ENCODE peak calls at places on chromosomes 2 and 18, in eight cellular contexts. One of them, this sample, is unnamed.

GRCh38 chr18:14935210-14935609 is 187.2 kb downstream of the ANKRD30B start:
- DNase-seq in Panc1: no peak
- DNase-seq in lower leg skin: no peak
- DNase-seq in choroid plexus epithelial cell: no peak
- DNase-seq in body of pancreas: no peak
- DNase-seq in RWPE1: no peak
- DNase-seq in spleen: no peak
- DNase-seq in AG04450: no peak
- DNase-seq in this sample: no peak

GRCh38 chr2:46422717-46423394 is 56.5 kb upstream of the TMEM247 start:
- DNase-seq in Panc1: no peak
- DNase-seq in lower leg skin: no peak
- DNase-seq in choroid plexus epithelial cell: no peak
- DNase-seq in body of pancreas: no peak
- DNase-seq in RWPE1: no peak
- DNase-seq in spleen: no peak
- DNase-seq in AG04450: no peak
- DNase-seq in this sample: no peak

GRCh38 chr2:8729939-8730338 is 48.1 kb downstream of the ID2 start:
- DNase-seq in Panc1: no peak
- DNase-seq in lower leg skin: no peak
- DNase-seq in choroid plexus epithelial cell: no peak
- DNase-seq in body of pancreas: no peak
- DNase-seq in RWPE1: no peak
- DNase-seq in spleen: no peak
- DNase-seq in AG04450: no peak
- DNase-seq in this sample: peak

GRCh38 chr2:241408849-241409248 is 52.8 kb downstream of the FARP2 start:
- DNase-seq in Panc1: no peak
- DNase-seq in lower leg skin: no peak
- DNase-seq in choroid plexus epithelial cell: no peak
- DNase-seq in body of pancreas: no peak
- DNase-seq in RWPE1: no peak
- DNase-seq in spleen: no peak
- DNase-seq in AG04450: no peak
- DNase-seq in this sample: no peak

GRCh38 chr2:241561811-241562210 is 3.3 kb downstream of the BOK start:
- DNase-seq in Panc1: no peak
- DNase-seq in lower leg skin: peak
- DNase-seq in choroid plexus epithelial cell: peak
- DNase-seq in body of pancreas: peak
- DNase-seq in RWPE1: peak
- DNase-seq in spleen: peak
- DNase-seq in AG04450: no peak
- DNase-seq in this sample: peak

GRCh38 chr2:229718057-229718456 is 3.7 kb upstream of the DNER start:
- DNase-seq in Panc1: no peak
- DNase-seq in lower leg skin: no peak
- DNase-seq in choroid plexus epithelial cell: no peak
- DNase-seq in body of pancreas: no peak
- DNase-seq in RWPE1: no peak
- DNase-seq in spleen: no peak
- DNase-seq in AG04450: no peak
- DNase-seq in this sample: no peak

GRCh38 chr18:46331316-46331715 is 227.1 kb downstream of the HAUS1 start:
- DNase-seq in Panc1: no peak
- DNase-seq in lower leg skin: no peak
- DNase-seq in choroid plexus epithelial cell: no peak
- DNase-seq in body of pancreas: no peak
- DNase-seq in RWPE1: no peak
- DNase-seq in spleen: no peak
- DNase-seq in AG04450: no peak
- DNase-seq in this sample: no peak

GRCh38 chr18:21444465-21445023 is 156.0 kb downstream of the ESCO1 start:
- DNase-seq in Panc1: peak
- DNase-seq in lower leg skin: no peak
- DNase-seq in choroid plexus epithelial cell: peak
- DNase-seq in body of pancreas: peak
- DNase-seq in RWPE1: peak
- DNase-seq in spleen: no peak
- DNase-seq in AG04450: peak
- DNase-seq in this sample: peak

GRCh38 chr2:70471129-70471528 is 82.5 kb downstream of the TGFA start:
- DNase-seq in Panc1: no peak
- DNase-seq in lower leg skin: no peak
- DNase-seq in choroid plexus epithelial cell: no peak
- DNase-seq in body of pancreas: no peak
- DNase-seq in RWPE1: no peak
- DNase-seq in spleen: no peak
- DNase-seq in AG04450: no peak
- DNase-seq in this sample: no peak

GRCh38 chr2:4673025-4673489 is 969.7 kb downstream of the DCDC2C start:
- DNase-seq in Panc1: peak
- DNase-seq in lower leg skin: no peak
- DNase-seq in choroid plexus epithelial cell: no peak
- DNase-seq in body of pancreas: no peak
- DNase-seq in RWPE1: no peak
- DNase-seq in spleen: no peak
- DNase-seq in AG04450: no peak
- DNase-seq in this sample: no peak

GRCh38 chr2:129087133-129087813 is 768.6 kb upstream of the HS6ST1 start:
- DNase-seq in Panc1: no peak
- DNase-seq in lower leg skin: peak
- DNase-seq in choroid plexus epithelial cell: peak
- DNase-seq in body of pancreas: no peak
- DNase-seq in RWPE1: peak
- DNase-seq in spleen: no peak
- DNase-seq in AG04450: no peak
- DNase-seq in this sample: no peak

GRCh38 chr2:10341193-10341592 is 38.5 kb downstream of the HPCAL1 start:
- DNase-seq in Panc1: no peak
- DNase-seq in lower leg skin: no peak
- DNase-seq in choroid plexus epithelial cell: no peak
- DNase-seq in body of pancreas: no peak
- DNase-seq in RWPE1: no peak
- DNase-seq in spleen: peak
- DNase-seq in AG04450: no peak
- DNase-seq in this sample: no peak
- TF ChIP-seq CTCF in Panc1: no peak
- TF ChIP-seq CTCF in lower leg skin: no peak
- TF ChIP-seq CTCF in choroid plexus epithelial cell: no peak
- TF ChIP-seq CTCF in body of pancreas: no peak
- TF ChIP-seq CTCF in RWPE1: no peak
- TF ChIP-seq CTCF in spleen: no peak
- TF ChIP-seq CTCF in AG04450: no peak
- TF ChIP-seq CTCF in this sample: no peak

GRCh38 chr2:127305985-127306585 is 12.1 kb upstream of the ERCC3 start:
- DNase-seq in Panc1: no peak
- DNase-seq in lower leg skin: no peak
- DNase-seq in choroid plexus epithelial cell: peak
- DNase-seq in body of pancreas: no peak
- DNase-seq in RWPE1: no peak
- DNase-seq in spleen: no peak
- DNase-seq in AG04450: no peak
- DNase-seq in this sample: no peak
- TF ChIP-seq CTCF in Panc1: no peak
- TF ChIP-seq CTCF in lower leg skin: no peak
- TF ChIP-seq CTCF in choroid plexus epithelial cell: no peak
- TF ChIP-seq CTCF in body of pancreas: no peak
- TF ChIP-seq CTCF in RWPE1: no peak
- TF ChIP-seq CTCF in spleen: no peak
- TF ChIP-seq CTCF in AG04450: no peak
- TF ChIP-seq CTCF in this sample: no peak

GRCh38 chr2:175396696-175397095 is 215.2 kb upstream of the ATP5MC3 start:
- DNase-seq in Panc1: no peak
- DNase-seq in lower leg skin: no peak
- DNase-seq in choroid plexus epithelial cell: no peak
- DNase-seq in body of pancreas: no peak
- DNase-seq in RWPE1: no peak
- DNase-seq in spleen: no peak
- DNase-seq in AG04450: no peak
- DNase-seq in this sample: no peak
- TF ChIP-seq CTCF in Panc1: no peak
- TF ChIP-seq CTCF in lower leg skin: no peak
- TF ChIP-seq CTCF in choroid plexus epithelial cell: no peak
- TF ChIP-seq CTCF in body of pancreas: no peak
- TF ChIP-seq CTCF in RWPE1: no peak
- TF ChIP-seq CTCF in spleen: no peak
- TF ChIP-seq CTCF in AG04450: no peak
- TF ChIP-seq CTCF in this sample: no peak

GRCh38 chr2:86492057-86492456 is 50.9 kb downstream of the KDM3A start:
- DNase-seq in Panc1: no peak
- DNase-seq in lower leg skin: no peak
- DNase-seq in choroid plexus epithelial cell: no peak
- DNase-seq in body of pancreas: no peak
- DNase-seq in RWPE1: no peak
- DNase-seq in spleen: no peak
- DNase-seq in AG04450: no peak
- DNase-seq in this sample: no peak
- TF ChIP-seq CTCF in Panc1: no peak
- TF ChIP-seq CTCF in lower leg skin: no peak
- TF ChIP-seq CTCF in choroid plexus epithelial cell: no peak
- TF ChIP-seq CTCF in body of pancreas: no peak
- TF ChIP-seq CTCF in RWPE1: no peak
- TF ChIP-seq CTCF in spleen: no peak
- TF ChIP-seq CTCF in AG04450: no peak
- TF ChIP-seq CTCF in this sample: no peak

GRCh38 chr2:135819211-135819610 is 17.8 kb downstream of the LCT start:
- DNase-seq in Panc1: no peak
- DNase-seq in lower leg skin: no peak
- DNase-seq in choroid plexus epithelial cell: peak
- DNase-seq in body of pancreas: no peak
- DNase-seq in RWPE1: peak
- DNase-seq in spleen: no peak
- DNase-seq in AG04450: no peak
- DNase-seq in this sample: peak
- TF ChIP-seq CTCF in Panc1: peak
- TF ChIP-seq CTCF in lower leg skin: no peak
- TF ChIP-seq CTCF in choroid plexus epithelial cell: peak
- TF ChIP-seq CTCF in body of pancreas: no peak
- TF ChIP-seq CTCF in RWPE1: no peak
- TF ChIP-seq CTCF in spleen: no peak
- TF ChIP-seq CTCF in AG04450: peak
- TF ChIP-seq CTCF in this sample: peak

GRCh38 chr2:118150294-118150693 is 62.0 kb downstream of the INSIG2 start:
- DNase-seq in Panc1: no peak
- DNase-seq in lower leg skin: no peak
- DNase-seq in choroid plexus epithelial cell: no peak
- DNase-seq in body of pancreas: no peak
- DNase-seq in RWPE1: no peak
- DNase-seq in spleen: no peak
- DNase-seq in AG04450: no peak
- DNase-seq in this sample: no peak
- TF ChIP-seq CTCF in Panc1: no peak
- TF ChIP-seq CTCF in lower leg skin: no peak
- TF ChIP-seq CTCF in choroid plexus epithelial cell: no peak
- TF ChIP-seq CTCF in body of pancreas: no peak
- TF ChIP-seq CTCF in RWPE1: no peak
- TF ChIP-seq CTCF in spleen: no peak
- TF ChIP-seq CTCF in AG04450: no peak
- TF ChIP-seq CTCF in this sample: no peak